ENCODE peak calls at places on chromosomes 16 and 17, in eight cellular contexts. U is stimulated activated CD8-positive, alpha-beta memory T cell treated with anti-CD3 and anti-CD28 coated beads, Interleukin-2, amount 100 ng/mL, for 48 hours; R is Caki2; M is BJ; F is naive thymus-derived CD4-positive, alpha-beta T cell; B is DMS 273 treated with DMSO at 0.1 percent for 48 hours; H is Panc1; J is NCI-H1930. L is an unnamed sample.

GRCh38 chr17:21549107-21549687 is 143.1 kb upstream of the KCNJ18 start:
- DNase-seq in U (peak), R (no peak), M (no peak), F (no peak), B (no peak), H (no peak), J (no peak), L (peak)

GRCh38 chr17:3879181-3879580 is 13.7 kb downstream of the CAMKK1 start:
- DNase-seq in U (no peak), R (no peak), M (peak), F (no peak), B (peak), H (no peak), J (no peak), L (no peak)

GRCh38 chr16:50259334-50260205 is 6.8 kb upstream of the ADCY7 start:
- DNase-seq in U (no peak), R (no peak), M (no peak), F (no peak), B (peak), H (no peak), J (no peak), L (no peak)

GRCh38 chr16:54974391-54974790 is 43.7 kb downstream of the IRX5 start:
- DNase-seq in U (no peak), R (no peak), M (no peak), F (no peak), B (no peak), H (no peak), J (no peak), L (no peak)

GRCh38 chr16:83802135-83802534 is 5.6 kb upstream of the HSBP1 start:
- DNase-seq in U (no peak), R (no peak), M (peak), F (no peak), B (no peak), H (no peak), J (no peak), L (no peak)

GRCh38 chr16:69851491-69852240 is 89.5 kb downstream of the WWP2 start:
- DNase-seq in U (no peak), R (no peak), M (no peak), F (no peak), B (no peak), H (no peak), J (no peak), L (no peak)

GRCh38 chr17:75764711-75765421 is at the start of gene GALK1:
- DNase-seq in U (peak), R (peak), M (no peak), F (peak), B (no peak), H (no peak), J (peak), L (peak)

GRCh38 chr17:71052971-71053370 is 883.6 kb downstream of the KCNJ2 start:
- DNase-seq in U (no peak), R (no peak), M (no peak), F (no peak), B (no peak), H (no peak), J (no peak), L (no peak)

GRCh38 chr16:880471-881171 is 80.1 kb upstream of the GNG13 start:
- DNase-seq in U (no peak), R (no peak), M (no peak), F (no peak), B (no peak), H (no peak), J (no peak), L (no peak)

GRCh38 chr17:49249292-49249794 is 18.8 kb upstream of the PHOSPHO1 start:
- DNase-seq in U (no peak), R (peak), M (no peak), F (no peak), B (no peak), H (no peak), J (no peak), L (no peak)

GRCh38 chr16:3007957-3008748 is 4.6 kb upstream of the CLDN9 start:
- DNase-seq in U (no peak), R (no peak), M (no peak), F (no peak), B (no peak), H (no peak), J (no peak), L (no peak)

GRCh38 chr16:86383488-86384262 is 126.7 kb upstream of the FOXF1 start:
- DNase-seq in U (no peak), R (peak), M (no peak), F (no peak), B (no peak), H (no peak), J (no peak), L (no peak)

GRCh38 chr17:46756861-46757260 is 61.6 kb downstream of the WNT3 start:
- DNase-seq in U (no peak), R (no peak), M (no peak), F (no peak), B (no peak), H (no peak), J (no peak), L (no peak)

GRCh38 chr17:7673239-7673638 is 14.1 kb downstream of the TP53 start:
- DNase-seq in U (peak), R (no peak), M (no peak), F (peak), B (no peak), H (no peak), J (no peak), L (peak)

GRCh38 chr17:42979511-42980273 is at the start of gene PTGES3L:
- DNase-seq in U (peak), R (no peak), M (no peak), F (no peak), B (peak), H (no peak), J (peak), L (peak)

GRCh38 chr16:85798901-85799496 is 345 bp downstream of the EMC8 start:
- DNase-seq in U (peak), R (no peak), M (no peak), F (no peak), B (no peak), H (no peak), J (no peak), L (peak)

GRCh38 chr16:21164521-21165168 is 6.2 kb downstream of the LDAF1 start:
- DNase-seq in U (no peak), R (no peak), M (no peak), F (no peak), B (no peak), H (no peak), J (no peak), L (no peak)

GRCh38 chr16:86601356-86601755 is 23.0 kb downstream of the FOXL1 start:
- DNase-seq in U (no peak), R (no peak), M (no peak), F (no peak), B (no peak), H (no peak), J (no peak), L (no peak)

GRCh38 chr17:79023886-79024771 is at the start of gene C1QTNF1:
- DNase-seq in U (no peak), R (no peak), M (no peak), F (peak), B (no peak), H (no peak), J (no peak), L (peak)

GRCh38 chr16:86925067-86925791 is 346.9 kb downstream of the FOXL1 start:
- DNase-seq in U (no peak), R (peak), M (no peak), F (no peak), B (no peak), H (no peak), J (no peak), L (no peak)

GRCh38 chr16:86029131-86029741 is 130.3 kb downstream of the IRF8 start:
- DNase-seq in U (no peak), R (no peak), M (no peak), F (no peak), B (no peak), H (no peak), J (no peak), L (no peak)

GRCh38 chr17:29911641-29912177 is 18.3 kb downstream of the SSH2 start:
- DNase-seq in U (no peak), R (no peak), M (no peak), F (no peak), B (no peak), H (no peak), J (no peak), L (no peak)

GRCh38 chr17:51391992-51392654 is 131.8 kb downstream of the UTP18 start:
- DNase-seq in U (no peak), R (peak), M (no peak), F (no peak), B (no peak), H (no peak), J (no peak), L (no peak)

GRCh38 chr16:85579199-85579598 is 33.9 kb upstream of the GSE1 start:
- DNase-seq in U (no peak), R (no peak), M (no peak), F (no peak), B (no peak), H (no peak), J (no peak), L (no peak)

GRCh38 chr17:69269174-69269998 is 40.8 kb upstream of the ABCA10 start:
- DNase-seq in U (no peak), R (no peak), M (peak), F (no peak), B (no peak), H (no peak), J (no peak), L (no peak)